ENCODE peak calls at places on chromosomes 13 and 19, in seven cellular contexts. One of them, this sample, is unnamed. For H3K27me3, the result is how much of the 10 kb centered on the place peaks cover.

GRCh38 chr19:6060600-6061391 is 49.5 kb downstream of the RFX2 start:
- DNase-seq in tibial nerve: no peak
- DNase-seq in upper lobe of right lung: no peak
- DNase-seq in small intestine: no peak
- DNase-seq in IMR-90: peak
- DNase-seq in brain microvascular endothelial cell: no peak
- DNase-seq in psoas muscle: peak
- DNase-seq in this sample: no peak

GRCh38 chr19:35963514-35963913 is 27.3 kb downstream of the LRFN3 start:
- DNase-seq in upper lobe of right lung: no peak
- DNase-seq in psoas muscle: no peak
- DNase-seq in tibial nerve: no peak
- DNase-seq in brain microvascular endothelial cell: peak
- DNase-seq in small intestine: peak
- DNase-seq in IMR-90: peak
- DNase-seq in this sample: no peak

GRCh38 chr13:38566526-38566925 is 120.4 kb upstream of the FREM2 start:
- DNase-seq in psoas muscle: no peak
- DNase-seq in IMR-90: no peak
- DNase-seq in small intestine: no peak
- DNase-seq in tibial nerve: no peak
- DNase-seq in brain microvascular endothelial cell: no peak
- DNase-seq in upper lobe of right lung: no peak
- DNase-seq in this sample: no peak

GRCh38 chr19:49133621-49134454 is 14.5 kb downstream of the PPFIA3 start:
- DNase-seq in brain microvascular endothelial cell: peak
- DNase-seq in IMR-90: peak
- DNase-seq in tibial nerve: no peak
- DNase-seq in small intestine: peak
- DNase-seq in upper lobe of right lung: peak
- DNase-seq in psoas muscle: peak
- DNase-seq in this sample: peak

GRCh38 chr19:47157455-47158321 is 27.1 kb downstream of the SAE1 start:
- DNase-seq in tibial nerve: peak
- DNase-seq in psoas muscle: peak
- DNase-seq in brain microvascular endothelial cell: peak
- DNase-seq in IMR-90: peak
- DNase-seq in small intestine: peak
- DNase-seq in upper lobe of right lung: no peak
- DNase-seq in this sample: peak

GRCh38 chr13:74132152-74132767 is 1.9 kb downstream of the KLF12 start:
- DNase-seq in tibial nerve: no peak
- DNase-seq in small intestine: peak
- DNase-seq in brain microvascular endothelial cell: peak
- DNase-seq in IMR-90: peak
- DNase-seq in upper lobe of right lung: no peak
- DNase-seq in psoas muscle: no peak
- DNase-seq in this sample: no peak

GRCh38 chr19:43639507-43640423 is at the start of gene CADM4:
- DNase-seq in psoas muscle: peak
- DNase-seq in brain microvascular endothelial cell: no peak
- DNase-seq in tibial nerve: no peak
- DNase-seq in small intestine: peak
- DNase-seq in upper lobe of right lung: peak
- DNase-seq in IMR-90: no peak
- DNase-seq in this sample: peak

GRCh38 chr19:50509366-50509765 is 1.6 kb downstream of the JOSD2 start:
- DNase-seq in brain microvascular endothelial cell: no peak
- DNase-seq in upper lobe of right lung: no peak
- DNase-seq in psoas muscle: no peak
- DNase-seq in small intestine: no peak
- DNase-seq in tibial nerve: no peak
- DNase-seq in IMR-90: no peak
- DNase-seq in this sample: no peak

GRCh38 chr13:67390462-67391093 is 160.4 kb upstream of the PCDH9 start:
- DNase-seq in IMR-90: peak
- DNase-seq in tibial nerve: no peak
- DNase-seq in upper lobe of right lung: no peak
- DNase-seq in brain microvascular endothelial cell: peak
- DNase-seq in psoas muscle: no peak
- DNase-seq in small intestine: no peak
- DNase-seq in this sample: no peak

GRCh38 chr13:50122465-50122864 is 107.2 kb downstream of the KCNRG start:
- DNase-seq in psoas muscle: no peak
- DNase-seq in small intestine: no peak
- DNase-seq in tibial nerve: no peak
- DNase-seq in upper lobe of right lung: no peak
- DNase-seq in brain microvascular endothelial cell: no peak
- DNase-seq in IMR-90: no peak
- DNase-seq in this sample: no peak
- H3K27me3 ChIP-seq in psoas muscle: under half
- H3K27me3 ChIP-seq in small intestine: under half
- H3K27me3 ChIP-seq in tibial nerve: under half
- H3K27me3 ChIP-seq in upper lobe of right lung: under half
- H3K27me3 ChIP-seq in brain microvascular endothelial cell: under half
- H3K27me3 ChIP-seq in IMR-90: under half
- H3K27me3 ChIP-seq in this sample: under half

DNA sequence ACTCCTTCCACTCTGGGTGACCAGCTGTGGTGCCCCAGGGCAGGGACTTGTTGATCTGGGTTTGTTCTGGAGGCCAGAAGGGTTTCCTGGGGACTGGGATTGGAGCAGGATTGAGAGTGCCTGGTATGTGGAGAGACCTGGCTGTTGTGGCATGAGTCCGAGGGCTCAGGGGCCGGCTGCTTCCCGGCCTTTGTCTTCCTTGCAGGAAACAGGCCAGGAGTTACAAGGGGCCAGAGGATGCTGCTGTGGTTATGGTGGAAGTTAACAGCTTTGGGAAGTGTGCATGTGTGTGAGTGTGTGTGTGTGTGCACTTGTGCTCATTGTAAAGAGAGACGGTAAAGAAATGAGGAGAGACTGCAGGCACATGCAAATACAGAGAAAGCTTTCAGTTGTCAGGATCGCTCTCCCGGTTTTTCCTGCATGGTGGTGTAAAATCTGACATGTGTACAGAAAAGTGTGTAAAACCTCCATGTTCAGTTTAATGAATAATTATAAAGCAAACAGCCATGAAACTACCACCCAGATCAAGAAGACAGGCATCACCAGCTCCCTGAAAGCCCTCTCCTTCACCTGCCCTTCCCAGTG is 19.0 kb downstream of the PAK4 start:
- DNase-seq in small intestine: no peak
- DNase-seq in psoas muscle: no peak
- DNase-seq in brain microvascular endothelial cell: no peak
- DNase-seq in tibial nerve: no peak
- DNase-seq in IMR-90: peak
- DNase-seq in upper lobe of right lung: no peak
- DNase-seq in this sample: no peak
- H3K27ac ChIP-seq in small intestine: peak
- H3K27ac ChIP-seq in psoas muscle: no peak
- H3K27ac ChIP-seq in brain microvascular endothelial cell: no peak
- H3K27ac ChIP-seq in tibial nerve: peak
- H3K27ac ChIP-seq in IMR-90: no peak
- H3K27ac ChIP-seq in upper lobe of right lung: peak
- H3K27ac ChIP-seq in this sample: peak

DNA sequence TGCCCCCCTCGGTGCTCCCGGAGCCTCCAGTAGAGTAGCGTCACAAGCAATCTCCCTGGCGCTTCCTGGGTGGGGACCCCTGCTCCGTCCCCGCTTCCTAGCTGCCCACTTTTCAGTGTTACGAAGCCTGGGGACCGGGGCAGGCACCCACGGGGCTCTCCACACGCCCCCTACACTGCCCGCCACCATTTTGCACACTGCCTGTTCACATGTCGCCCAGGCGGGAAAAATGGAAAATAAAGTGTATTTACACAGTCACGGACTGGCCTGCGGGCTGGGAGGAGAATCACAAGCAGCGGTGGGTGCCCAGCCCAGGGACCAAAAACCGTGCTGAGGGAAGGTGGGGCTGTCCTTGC is 9.5 kb downstream of the PRR36 start:
- DNase-seq in small intestine: no peak
- DNase-seq in tibial nerve: no peak
- DNase-seq in upper lobe of right lung: no peak
- DNase-seq in brain microvascular endothelial cell: no peak
- DNase-seq in psoas muscle: no peak
- DNase-seq in IMR-90: no peak
- DNase-seq in this sample: no peak
- H3K27me3 ChIP-seq in small intestine: under half
- H3K27me3 ChIP-seq in tibial nerve: under half
- H3K27me3 ChIP-seq in upper lobe of right lung: under half
- H3K27me3 ChIP-seq in brain microvascular endothelial cell: under half
- H3K27me3 ChIP-seq in psoas muscle: under half
- H3K27me3 ChIP-seq in IMR-90: under half
- H3K27me3 ChIP-seq in this sample: half or more

GRCh38 chr19:1069009-1069779 is 2.2 kb downstream of the ARHGAP45 start:
- DNase-seq in tibial nerve: peak
- DNase-seq in psoas muscle: peak
- DNase-seq in brain microvascular endothelial cell: no peak
- DNase-seq in upper lobe of right lung: peak
- DNase-seq in small intestine: no peak
- DNase-seq in IMR-90: no peak
- DNase-seq in this sample: peak
- H3K27ac ChIP-seq in tibial nerve: peak
- H3K27ac ChIP-seq in psoas muscle: no peak
- H3K27ac ChIP-seq in brain microvascular endothelial cell: no peak
- H3K27ac ChIP-seq in upper lobe of right lung: peak
- H3K27ac ChIP-seq in small intestine: peak
- H3K27ac ChIP-seq in IMR-90: no peak
- H3K27ac ChIP-seq in this sample: peak

GRCh38 chr13:110497003-110497402 is 64.5 kb downstream of the RAB20 start:
- DNase-seq in small intestine: no peak
- DNase-seq in brain microvascular endothelial cell: no peak
- DNase-seq in IMR-90: no peak
- DNase-seq in psoas muscle: no peak
- DNase-seq in upper lobe of right lung: no peak
- DNase-seq in tibial nerve: no peak
- DNase-seq in this sample: no peak

GRCh38 chr13:110496281-110496680 is 65.2 kb downstream of the RAB20 start:
- DNase-seq in tibial nerve: no peak
- DNase-seq in psoas muscle: no peak
- DNase-seq in brain microvascular endothelial cell: no peak
- DNase-seq in small intestine: no peak
- DNase-seq in IMR-90: no peak
- DNase-seq in upper lobe of right lung: no peak
- DNase-seq in this sample: no peak

GRCh38 chr13:110495881-110496280 is 65.6 kb downstream of the RAB20 start:
- DNase-seq in brain microvascular endothelial cell: no peak
- DNase-seq in tibial nerve: no peak
- DNase-seq in psoas muscle: no peak
- DNase-seq in upper lobe of right lung: no peak
- DNase-seq in small intestine: no peak
- DNase-seq in IMR-90: no peak
- DNase-seq in this sample: no peak

GRCh38 chr13:110493613-110494012 is 67.9 kb downstream of the RAB20 start:
- DNase-seq in brain microvascular endothelial cell: no peak
- DNase-seq in small intestine: no peak
- DNase-seq in psoas muscle: no peak
- DNase-seq in tibial nerve: no peak
- DNase-seq in upper lobe of right lung: no peak
- DNase-seq in IMR-90: no peak
- DNase-seq in this sample: no peak

GRCh38 chr13:110495376-110495775 is 66.1 kb downstream of the RAB20 start:
- DNase-seq in tibial nerve: no peak
- DNase-seq in upper lobe of right lung: no peak
- DNase-seq in brain microvascular endothelial cell: no peak
- DNase-seq in small intestine: no peak
- DNase-seq in IMR-90: no peak
- DNase-seq in psoas muscle: no peak
- DNase-seq in this sample: no peak
- H3K27me3 ChIP-seq in tibial nerve: under half
- H3K27me3 ChIP-seq in upper lobe of right lung: under half
- H3K27me3 ChIP-seq in brain microvascular endothelial cell: under half
- H3K27me3 ChIP-seq in small intestine: under half
- H3K27me3 ChIP-seq in IMR-90: under half
- H3K27me3 ChIP-seq in psoas muscle: under half
- H3K27me3 ChIP-seq in this sample: under half

GRCh38 chr19:55309437-55309836 is 15.7 kb downstream of the TMEM150B start:
- DNase-seq in small intestine: no peak
- DNase-seq in brain microvascular endothelial cell: no peak
- DNase-seq in IMR-90: no peak
- DNase-seq in psoas muscle: no peak
- DNase-seq in tibial nerve: no peak
- DNase-seq in upper lobe of right lung: no peak
- DNase-seq in this sample: no peak

GRCh38 chr19:55312621-55313117 is 12.5 kb downstream of the TMEM150B start:
- DNase-seq in brain microvascular endothelial cell: no peak
- DNase-seq in psoas muscle: no peak
- DNase-seq in upper lobe of right lung: no peak
- DNase-seq in small intestine: no peak
- DNase-seq in IMR-90: no peak
- DNase-seq in tibial nerve: no peak
- DNase-seq in this sample: no peak

GRCh38 chr19:55311397-55311796 is 13.7 kb downstream of the TMEM150B start:
- DNase-seq in IMR-90: no peak
- DNase-seq in small intestine: no peak
- DNase-seq in brain microvascular endothelial cell: no peak
- DNase-seq in tibial nerve: no peak
- DNase-seq in psoas muscle: no peak
- DNase-seq in upper lobe of right lung: no peak
- DNase-seq in this sample: no peak

GRCh38 chr19:55311797-55312196 is 13.3 kb downstream of the TMEM150B start:
- DNase-seq in tibial nerve: no peak
- DNase-seq in upper lobe of right lung: no peak
- DNase-seq in brain microvascular endothelial cell: no peak
- DNase-seq in small intestine: no peak
- DNase-seq in IMR-90: no peak
- DNase-seq in psoas muscle: no peak
- DNase-seq in this sample: no peak

GRCh38 chr19:55310498-55310897 is 14.6 kb downstream of the TMEM150B start:
- DNase-seq in small intestine: no peak
- DNase-seq in IMR-90: no peak
- DNase-seq in psoas muscle: no peak
- DNase-seq in tibial nerve: no peak
- DNase-seq in brain microvascular endothelial cell: no peak
- DNase-seq in upper lobe of right lung: no peak
- DNase-seq in this sample: no peak
- H3K27ac ChIP-seq in small intestine: no peak
- H3K27ac ChIP-seq in IMR-90: no peak
- H3K27ac ChIP-seq in psoas muscle: no peak
- H3K27ac ChIP-seq in tibial nerve: no peak
- H3K27ac ChIP-seq in brain microvascular endothelial cell: no peak
- H3K27ac ChIP-seq in upper lobe of right lung: no peak
- H3K27ac ChIP-seq in this sample: no peak

GRCh38 chr13:112891477-112892401 is 77.3 kb upstream of the MCF2L start:
- DNase-seq in IMR-90: no peak
- DNase-seq in tibial nerve: no peak
- DNase-seq in upper lobe of right lung: no peak
- DNase-seq in psoas muscle: no peak
- DNase-seq in small intestine: no peak
- DNase-seq in brain microvascular endothelial cell: no peak
- DNase-seq in this sample: no peak
- H3K27me3 ChIP-seq in IMR-90: half or more
- H3K27me3 ChIP-seq in tibial nerve: under half
- H3K27me3 ChIP-seq in upper lobe of right lung: under half
- H3K27me3 ChIP-seq in psoas muscle: under half
- H3K27me3 ChIP-seq in small intestine: under half
- H3K27me3 ChIP-seq in brain microvascular endothelial cell: under half
- H3K27me3 ChIP-seq in this sample: half or more

GRCh38 chr19:18120127-18120526 is 22.5 kb downstream of the MAST3 start:
- DNase-seq in psoas muscle: no peak
- DNase-seq in small intestine: no peak
- DNase-seq in IMR-90: no peak
- DNase-seq in brain microvascular endothelial cell: no peak
- DNase-seq in upper lobe of right lung: no peak
- DNase-seq in tibial nerve: no peak
- DNase-seq in this sample: no peak
- H3K27ac ChIP-seq in psoas muscle: no peak
- H3K27ac ChIP-seq in small intestine: peak
- H3K27ac ChIP-seq in IMR-90: no peak
- H3K27ac ChIP-seq in brain microvascular endothelial cell: no peak
- H3K27ac ChIP-seq in upper lobe of right lung: peak
- H3K27ac ChIP-seq in tibial nerve: peak
- H3K27ac ChIP-seq in this sample: no peak

GRCh38 chr19:13876834-13877233 is at the start of gene NANOS3:
- DNase-seq in small intestine: no peak
- DNase-seq in psoas muscle: no peak
- DNase-seq in upper lobe of right lung: no peak
- DNase-seq in tibial nerve: no peak
- DNase-seq in IMR-90: no peak
- DNase-seq in brain microvascular endothelial cell: no peak
- DNase-seq in this sample: no peak
- H3K27me3 ChIP-seq in small intestine: under half
- H3K27me3 ChIP-seq in psoas muscle: under half
- H3K27me3 ChIP-seq in upper lobe of right lung: under half
- H3K27me3 ChIP-seq in tibial nerve: under half
- H3K27me3 ChIP-seq in IMR-90: under half
- H3K27me3 ChIP-seq in brain microvascular endothelial cell: under half
- H3K27me3 ChIP-seq in this sample: under half

This sample was measured in left ventricle myocardium inferior.